ENCODE peak calls at places on chromosome 6, in four cellular contexts. G is posterior cingulate gyrus, W is hepatocyte, L is transverse colon. E is an unnamed sample.

GRCh38 chr6:79775222-79775621 is 144.1 kb downstream of the SH3BGRL2 start:
- DNase-seq in L (no peak), W (no peak), G (no peak), E (no peak)

GRCh38 chr6:225121-225721 is 67.1 kb upstream of the DUSP22 start:
- DNase-seq in W (no peak), L (no peak), G (no peak), E (peak; percentile 65)

GRCh38 chr6:5361371-5361770 is 100.1 kb downstream of the FARS2 start:
- DNase-seq in L (no peak), G (no peak), W (no peak), E (no peak)

GRCh38 chr6:25446815-25447569 is 167.8 kb downstream of the CARMIL1 start:
- DNase-seq in W (no peak), L (no peak), G (no peak), E (no peak)

GRCh38 chr6:3568396-3569082 is 111.7 kb upstream of the SLC22A23 start:
- DNase-seq in L (no peak), W (peak; percentile 22), G (no peak), E (no peak)

GRCh38 chr6:166707045-166707444 is 80.0 kb upstream of the RPS6KA2 start:
- DNase-seq in L (peak; percentile 24), G (peak; percentile 94), W (peak; percentile 76), E (no peak)

GRCh38 chr6:110875548-110876169 is 1.1 kb downstream of the AMD1 start:
- DNase-seq in G (peak; percentile 91), L (peak; percentile 63), W (peak; percentile 76), E (peak; percentile 35)

GRCh38 chr6:21396313-21396712 is 197.2 kb upstream of the SOX4 start:
- DNase-seq in G (no peak), W (no peak), L (no peak), E (no peak)

GRCh38 chr6:19204445-19204844 is 632.7 kb upstream of the ID4 start:
- DNase-seq in W (no peak), L (no peak), G (no peak), E (no peak)

GRCh38 chr6:3305831-3306230 is 47.1 kb downstream of the PSMG4 start:
- DNase-seq in G (no peak), L (peak; percentile 4), W (no peak), E (no peak)

GRCh38 chr6:144033816-144034540 is 25.9 kb upstream of the PLAGL1 start:
- DNase-seq in L (no peak), W (peak; percentile 12), G (no peak), E (no peak)

GRCh38 chr6:100347901-100348550 is 116.7 kb downstream of the SIM1 start:
- DNase-seq in W (no peak), L (no peak), G (no peak), E (no peak)

GRCh38 chr6:122207061-122207460 is 192.4 kb upstream of the HSF2 start:
- DNase-seq in G (no peak), W (no peak), L (no peak), E (no peak)